ENCODE peak calls at places on chromosomes 1 and 21, in seven cellular contexts. One of them, this sample, is unnamed.

GRCh38 chr1:235468970-235469369 is 35.3 kb downstream of the B3GALNT2 start:
- DNase-seq in GM12892: no peak
- DNase-seq in lower lobe of right lung: no peak
- DNase-seq in esophagus squamous epithelium: no peak
- DNase-seq in astrocyte of the cerebellum: peak; percentile 80
- DNase-seq in GM10248: no peak
- DNase-seq in H54: peak; percentile 29
- DNase-seq in this sample: peak; percentile 47

GRCh38 chr1:77504986-77505385 is 177.5 kb downstream of the ZZZ3 start:
- DNase-seq in GM12892: no peak
- DNase-seq in astrocyte of the cerebellum: no peak
- DNase-seq in esophagus squamous epithelium: no peak
- DNase-seq in GM10248: peak; percentile 14
- DNase-seq in lower lobe of right lung: no peak
- DNase-seq in H54: no peak
- DNase-seq in this sample: no peak

GRCh38 chr1:2003564-2004131 is at the start of gene CFAP74:
- DNase-seq in astrocyte of the cerebellum: no peak
- DNase-seq in lower lobe of right lung: no peak
- DNase-seq in GM12892: no peak
- DNase-seq in esophagus squamous epithelium: no peak
- DNase-seq in GM10248: no peak
- DNase-seq in H54: no peak
- DNase-seq in this sample: no peak

GRCh38 chr1:102772831-102773230 is 335.5 kb downstream of the COL11A1 start:
- DNase-seq in H54: no peak
- DNase-seq in GM10248: no peak
- DNase-seq in astrocyte of the cerebellum: no peak
- DNase-seq in lower lobe of right lung: no peak
- DNase-seq in GM12892: no peak
- DNase-seq in esophagus squamous epithelium: no peak
- DNase-seq in this sample: no peak

GRCh38 chr1:18077657-18078215 is 29.9 kb upstream of the IGSF21 start:
- DNase-seq in astrocyte of the cerebellum: no peak
- DNase-seq in GM12892: no peak
- DNase-seq in H54: no peak
- DNase-seq in lower lobe of right lung: no peak
- DNase-seq in GM10248: no peak
- DNase-seq in esophagus squamous epithelium: no peak
- DNase-seq in this sample: no peak

GRCh38 chr1:25503551-25504426 is 39.6 kb upstream of the LDLRAP1 start:
- DNase-seq in H54: peak; percentile 23
- DNase-seq in GM10248: no peak
- DNase-seq in esophagus squamous epithelium: no peak
- DNase-seq in astrocyte of the cerebellum: no peak
- DNase-seq in lower lobe of right lung: peak; percentile 76
- DNase-seq in GM12892: no peak
- DNase-seq in this sample: no peak

GRCh38 chr1:185646202-185646683 is 87.9 kb upstream of the HMCN1 start:
- DNase-seq in H54: peak; percentile 54
- DNase-seq in lower lobe of right lung: no peak
- DNase-seq in esophagus squamous epithelium: no peak
- DNase-seq in GM12892: no peak
- DNase-seq in GM10248: no peak
- DNase-seq in astrocyte of the cerebellum: peak; percentile 99
- DNase-seq in this sample: peak; percentile 99

GRCh38 chr1:67723620-67724019 is 38.6 kb downstream of the GADD45A start:
- DNase-seq in astrocyte of the cerebellum: no peak
- DNase-seq in GM12892: no peak
- DNase-seq in lower lobe of right lung: no peak
- DNase-seq in H54: no peak
- DNase-seq in esophagus squamous epithelium: no peak
- DNase-seq in GM10248: peak; percentile 27
- DNase-seq in this sample: no peak

GRCh38 chr21:21806711-21807597 is 808.7 kb downstream of the NCAM2 start:
- DNase-seq in lower lobe of right lung: no peak
- DNase-seq in GM10248: no peak
- DNase-seq in astrocyte of the cerebellum: no peak
- DNase-seq in esophagus squamous epithelium: no peak
- DNase-seq in GM12892: no peak
- DNase-seq in H54: no peak
- DNase-seq in this sample: no peak

GRCh38 chr1:206890125-206890637 is 7.1 kb upstream of the IL24 start:
- DNase-seq in GM10248: no peak
- DNase-seq in esophagus squamous epithelium: no peak
- DNase-seq in GM12892: no peak
- DNase-seq in lower lobe of right lung: no peak
- DNase-seq in astrocyte of the cerebellum: no peak
- DNase-seq in H54: no peak
- DNase-seq in this sample: no peak

GRCh38 chr1:69700770-69701169 is 133.0 kb downstream of the LRRC7 start:
- DNase-seq in lower lobe of right lung: no peak
- DNase-seq in GM10248: no peak
- DNase-seq in esophagus squamous epithelium: no peak
- DNase-seq in H54: no peak
- DNase-seq in astrocyte of the cerebellum: no peak
- DNase-seq in GM12892: no peak
- DNase-seq in this sample: no peak

GRCh38 chr1:7036393-7036792 is 251.1 kb downstream of the CAMTA1 start:
- DNase-seq in lower lobe of right lung: no peak
- DNase-seq in astrocyte of the cerebellum: no peak
- DNase-seq in GM12892: no peak
- DNase-seq in GM10248: no peak
- DNase-seq in esophagus squamous epithelium: no peak
- DNase-seq in H54: no peak
- DNase-seq in this sample: no peak

GRCh38 chr1:107622540-107622939 is 342.4 kb downstream of the VAV3 start:
- DNase-seq in H54: no peak
- DNase-seq in GM10248: no peak
- DNase-seq in astrocyte of the cerebellum: no peak
- DNase-seq in lower lobe of right lung: no peak
- DNase-seq in GM12892: no peak
- DNase-seq in esophagus squamous epithelium: no peak
- DNase-seq in this sample: no peak

GRCh38 chr1:24084050-24084449 is 27.9 kb downstream of the MYOM3 start:
- DNase-seq in GM10248: no peak
- DNase-seq in esophagus squamous epithelium: no peak
- DNase-seq in GM12892: no peak
- DNase-seq in lower lobe of right lung: peak; percentile 7
- DNase-seq in H54: no peak
- DNase-seq in astrocyte of the cerebellum: no peak
- DNase-seq in this sample: no peak

GRCh38 chr21:29326914-29327554 is 28.3 kb downstream of the BACH1 start:
- DNase-seq in H54: no peak
- DNase-seq in astrocyte of the cerebellum: no peak
- DNase-seq in lower lobe of right lung: no peak
- DNase-seq in GM10248: no peak
- DNase-seq in GM12892: no peak
- DNase-seq in esophagus squamous epithelium: no peak
- DNase-seq in this sample: no peak

GRCh38 chr1:1680031-1680911 is 12.3 kb downstream of the SLC35E2B start:
- DNase-seq in H54: no peak
- DNase-seq in lower lobe of right lung: peak; percentile 24
- DNase-seq in esophagus squamous epithelium: no peak
- DNase-seq in GM10248: no peak
- DNase-seq in astrocyte of the cerebellum: no peak
- DNase-seq in GM12892: no peak
- DNase-seq in this sample: no peak

GRCh38 chr1:36342426-36343185 is 19.2 kb upstream of the EVA1B start:
- DNase-seq in lower lobe of right lung: peak; percentile 70
- DNase-seq in esophagus squamous epithelium: no peak
- DNase-seq in GM10248: peak; percentile 71
- DNase-seq in astrocyte of the cerebellum: no peak
- DNase-seq in GM12892: no peak
- DNase-seq in H54: peak; percentile 87
- DNase-seq in this sample: no peak

GRCh38 chr1:180837025-180837424 is 75.7 kb upstream of the KIAA1614 start:
- DNase-seq in GM10248: no peak
- DNase-seq in lower lobe of right lung: no peak
- DNase-seq in esophagus squamous epithelium: no peak
- DNase-seq in H54: no peak
- DNase-seq in astrocyte of the cerebellum: peak; percentile 23
- DNase-seq in GM12892: no peak
- DNase-seq in this sample: no peak

GRCh38 chr1:21141030-21141429 is 35.7 kb downstream of the EIF4G3 start:
- DNase-seq in esophagus squamous epithelium: no peak
- DNase-seq in astrocyte of the cerebellum: no peak
- DNase-seq in lower lobe of right lung: no peak
- DNase-seq in GM10248: no peak
- DNase-seq in H54: no peak
- DNase-seq in GM12892: no peak
- DNase-seq in this sample: no peak

GRCh38 chr21:15144026-15144425 is 79.2 kb upstream of the NRIP1 start:
- DNase-seq in GM12892: no peak
- DNase-seq in esophagus squamous epithelium: no peak
- DNase-seq in astrocyte of the cerebellum: no peak
- DNase-seq in H54: no peak
- DNase-seq in GM10248: no peak
- DNase-seq in lower lobe of right lung: no peak
- DNase-seq in this sample: no peak

GRCh38 chr1:196680107-196680506 is 28.3 kb downstream of the CFH start:
- DNase-seq in GM12892: no peak
- DNase-seq in astrocyte of the cerebellum: no peak
- DNase-seq in lower lobe of right lung: no peak
- DNase-seq in esophagus squamous epithelium: no peak
- DNase-seq in H54: no peak
- DNase-seq in GM10248: no peak
- DNase-seq in this sample: no peak

This sample was measured in kidney epithelial cell.